ENCODE peak calls at places on chromosomes 7 and 10, in nine cellular contexts. T is endodermal cell, D is cardiac muscle cell, L is Peyer's patch, M is mesenchymal stem cell, H is heart right ventricle, Z is small intestine, O is lung, K is HepG2. S is an unnamed sample.
A peak's percentile ranks its signal among the peaks of the same experiment; 100 is the strongest.

GRCh38 chr10:86958109-86958830 is at the start of gene SNCG:
- DNase-seq in Z (peak; percentile 43), L (no peak), D (no peak), O (no peak), H (peak; percentile 69), T (peak; percentile 71), K (no peak), M (no peak), S (no peak)

GRCh38 chr10:12067336-12067735 is 1.4 kb upstream of the DHTKD1 start:
- DNase-seq in M (peak; percentile 73), T (no peak), K (no peak), D (no peak), Z (no peak), O (no peak), L (no peak), H (no peak), S (no peak)

GRCh38 chr10:131288648-131289047 is 22.9 kb downstream of the TCERG1L start:
- DNase-seq in H (no peak), M (no peak), D (no peak), T (no peak), L (no peak), K (no peak), O (no peak), Z (no peak), S (no peak)

GRCh38 chr10:32326680-32327363 is 20.1 kb downstream of the EPC1 start:
- DNase-seq in O (no peak), L (no peak), K (no peak), H (no peak), T (no peak), D (no peak), Z (no peak), M (peak; percentile 42), S (no peak)

GRCh38 chr7:108244110-108244509 is 113.9 kb upstream of the LAMB4 start:
- DNase-seq in T (no peak), Z (no peak), H (no peak), L (no peak), K (no peak), O (no peak), M (no peak), D (no peak), S (no peak)

GRCh38 chr10:86888585-86889381 is 68.6 kb downstream of the MMRN2 start:
- DNase-seq in Z (no peak), D (peak; percentile 56), L (no peak), K (no peak), O (no peak), M (peak; percentile 83), T (no peak), H (no peak), S (no peak)

GRCh38 chr10:117535045-117535751 is 7.3 kb upstream of the EMX2 start:
- DNase-seq in M (no peak), H (no peak), Z (no peak), T (peak; percentile 78), D (no peak), O (no peak), L (no peak), K (no peak), S (no peak)

GRCh38 chr7:9407816-9408215 is 974.4 kb downstream of the NXPH1 start:
- DNase-seq in M (peak; percentile 60), Z (no peak), L (no peak), D (no peak), O (no peak), T (no peak), K (no peak), H (no peak), S (no peak)

GRCh38 chr10:131931981-131932380 is 31.2 kb downstream of the PPP2R2D start:
- DNase-seq in D (no peak), Z (no peak), H (no peak), L (no peak), M (no peak), T (no peak), O (no peak), K (no peak), S (no peak)

GRCh38 chr7:47535704-47536628 is 45.9 kb downstream of the TNS3 start:
- DNase-seq in K (peak; percentile 52), O (no peak), H (no peak), L (peak; percentile 56), D (no peak), M (no peak), T (no peak), Z (peak; percentile 79), S (no peak)

GRCh38 chr7:12623885-12624498 is 53.5 kb downstream of the SCIN start:
- DNase-seq in H (no peak), T (no peak), Z (peak; percentile 41), L (no peak), M (peak; percentile 37), O (no peak), K (no peak), D (peak; percentile 33), S (no peak)

GRCh38 chr10:72126184-72126871 is 38.0 kb upstream of the SPOCK2 start:
- DNase-seq in H (no peak), T (no peak), Z (peak; percentile 37), L (no peak), M (peak; percentile 63), O (no peak), K (peak; percentile 29), D (peak; percentile 30), S (no peak)

GRCh38 chr7:65269150-65269856 is 104.4 kb upstream of the ZNF92 start:
- DNase-seq in O (no peak), D (peak; percentile 96), H (peak; percentile 24), M (peak; percentile 57), L (peak; percentile 56), T (peak; percentile 99), K (peak; percentile 90), Z (no peak), S (no peak)

GRCh38 chr10:110224992-110225391 is 17.6 kb downstream of the MXI1 start:
- DNase-seq in M (no peak), T (no peak), L (no peak), D (no peak), O (no peak), K (no peak), Z (no peak), H (no peak), S (no peak)
- H3K4me3 ChIP-seq in M (no peak overlapping the region), T (peak overlapping the region; percentile 86), L (no peak overlapping the region), D (no peak overlapping the region), O (no peak overlapping the region), K (peak overlapping the region; percentile 71), Z (peak overlapping the region; percentile 93), H (peak overlapping the region; percentile 84), S (no peak overlapping the region)

GRCh38 chr7:104938741-104939390 is 75.1 kb upstream of the KMT2E start:
- DNase-seq in L (no peak), H (no peak), T (no peak), Z (no peak), K (no peak), M (no peak), O (no peak), D (no peak), S (no peak)

GRCh38 chr7:104933433-104934074 is 80.5 kb upstream of the KMT2E start:
- DNase-seq in D (no peak), M (no peak), L (peak; percentile 79), Z (peak; percentile 89), K (no peak), T (no peak), O (no peak), H (no peak), S (no peak)

GRCh38 chr7:104933022-104933421 is 81.0 kb upstream of the KMT2E start:
- DNase-seq in L (no peak), M (no peak), K (no peak), O (no peak), T (no peak), Z (no peak), D (no peak), H (no peak), S (no peak)

GRCh38 chr7:104934665-104935064 is 79.3 kb upstream of the KMT2E start:
- DNase-seq in M (no peak), T (no peak), H (no peak), O (no peak), D (no peak), Z (peak; percentile 88), L (no peak), K (no peak), S (no peak)

GRCh38 chr7:104936546-104936945 is 77.5 kb upstream of the KMT2E start:
- DNase-seq in T (no peak), M (no peak), H (no peak), D (no peak), K (no peak), O (no peak), L (no peak), Z (no peak), S (no peak)
- H3K4me1 ChIP-seq in T (no peaks in the 10 kb centered on the region), M (peaks cover 15% of the 10 kb centered on the region), H (no peaks in the 10 kb centered on the region), D (peaks cover 6% of the 10 kb centered on the region), K (peaks cover under 1% of the 10 kb centered on the region), O (peaks cover 3% of the 10 kb centered on the region), L (peaks cover 4% of the 10 kb centered on the region), Z (peaks cover 3% of the 10 kb centered on the region), S (peaks cover 3% of the 10 kb centered on the region)

GRCh38 chr7:5598261-5598761 is 174.7 kb upstream of the TNRC18 start:
- DNase-seq in H (no peak), M (peak; percentile 58), K (no peak), O (no peak), D (no peak), Z (no peak), L (no peak), T (no peak), S (no peak)
- H3K36me3 ChIP-seq in H (no peaks in the 10 kb centered on the region), M (peaks cover 4% of the 10 kb centered on the region), K (no peaks in the 10 kb centered on the region), O (no peaks in the 10 kb centered on the region), D (peaks cover 2% of the 10 kb centered on the region), Z (no peaks in the 10 kb centered on the region), L (no peaks in the 10 kb centered on the region), T (peaks cover 68% of the 10 kb centered on the region), S (no peaks in the 10 kb centered on the region)

GRCh38 chr7:134892963-134893362 is 93.3 kb upstream of the AGBL3 start:
- DNase-seq in T (no peak), O (no peak), L (no peak), H (no peak), K (peak; percentile 50), Z (no peak), D (no peak), M (no peak), S (no peak)

GRCh38 chr7:134893920-134894319 is 92.4 kb upstream of the AGBL3 start:
- DNase-seq in T (no peak), L (no peak), M (no peak), Z (no peak), D (no peak), K (no peak), O (no peak), H (no peak), S (no peak)

GRCh38 chr7:134891262-134892001 is 94.9 kb upstream of the AGBL3 start:
- DNase-seq in O (peak; percentile 61), H (peak; percentile 74), Z (no peak), D (peak; percentile 72), L (peak; percentile 65), M (peak; percentile 88), K (peak; percentile 98), T (peak; percentile 90), S (no peak)

GRCh38 chr7:134890246-134891240 is 95.8 kb upstream of the AGBL3 start:
- DNase-seq in L (no peak), K (peak; percentile 32), O (no peak), Z (no peak), H (no peak), T (no peak), M (no peak), D (no peak), S (no peak)

DNA sequence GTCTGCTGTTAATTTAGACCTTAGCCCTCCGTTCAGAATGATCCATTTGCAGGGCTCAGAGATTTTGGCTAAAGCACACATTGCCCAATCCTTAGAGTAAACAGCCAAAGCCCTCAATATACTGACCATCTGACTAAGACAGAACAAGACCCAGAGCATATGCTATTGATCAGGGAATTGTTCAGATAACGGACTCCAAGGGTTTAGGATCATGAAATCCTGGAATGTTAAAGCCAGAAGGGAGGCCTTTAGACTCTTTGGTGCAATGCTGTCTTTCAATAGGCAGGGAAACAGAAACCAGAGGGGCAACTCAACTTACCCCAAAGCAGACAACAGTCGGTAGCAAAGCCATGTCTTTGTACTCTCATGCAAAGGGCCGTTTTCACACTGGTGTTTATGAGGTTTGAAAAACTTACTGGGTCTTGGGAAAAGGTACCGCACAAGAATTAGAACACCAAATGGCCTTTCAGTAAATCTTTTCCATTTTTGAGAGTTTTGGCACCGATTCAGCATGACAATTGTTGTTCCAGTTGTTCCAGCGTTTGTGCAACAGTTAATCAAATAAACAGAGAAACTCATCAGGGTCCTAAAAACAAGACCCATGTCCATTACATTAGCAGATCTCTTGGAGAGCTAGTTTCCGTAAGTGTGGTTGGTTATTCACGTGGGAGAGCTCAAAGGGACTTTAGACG is 94.2 kb upstream of the AGBL3 start:
- DNase-seq in H (no peak), T (no peak), K (peak; percentile 81), O (no peak), L (no peak), Z (no peak), M (peak; percentile 55), D (no peak), S (no peak)
- H3K4me3 ChIP-seq in H (peak overlapping the region; percentile 64), T (peak overlapping the region; percentile 80), K (peak overlapping the region; percentile 85), O (no peak overlapping the region), L (no peak overlapping the region), Z (no peak overlapping the region), M (no peak overlapping the region), D (peak overlapping the region; percentile 48), S (no peak overlapping the region)

S was measured in effector memory CD4-positive, alpha-beta T cell.